ENCODE peak calls at places on chromosome 20, in seven cellular contexts. G is NCI-H2171; T is stimulated activated CD4-positive, alpha-beta T cell treated with anti-CD3 and anti-CD28 coated beads, Interleukin-12 subunit alpha, Interleukin-12 subunit beta, amount 100 ng/mL, for 4 hours; K is NCI-H69; X is left colon; F is fibroblast of the conjunctiva; J is tibial artery. R is an unnamed sample.
A peak's percentile ranks its signal among the peaks of the same experiment; 100 is the strongest.

GRCh38 chr20:44969320-44969879 is 3.1 kb downstream of the STK4 start:
- DNase-seq in K (no peak), F (no peak), T (no peak), G (no peak), J (no peak), X (no peak), R (no peak)

GRCh38 chr20:62858059-62858458 is 3.6 kb downstream of the TCFL5 start:
- DNase-seq in K (no peak), T (no peak), G (no peak), F (no peak), X (no peak), J (no peak), R (no peak)

GRCh38 chr20:48606117-48606840 is 221.5 kb downstream of the PREX1 start:
- DNase-seq in T (no peak), F (no peak), K (no peak), J (peak; percentile 35), G (no peak), X (no peak), R (no peak)

GRCh38 chr20:2946988-2947961 is 74.0 kb downstream of the PTPRA start:
- DNase-seq in T (no peak), G (no peak), X (no peak), J (no peak), K (peak; percentile 95), F (peak; percentile 4), R (no peak)

GRCh38 chr20:9359561-9360308 is 154.7 kb upstream of the LAMP5 start:
- DNase-seq in G (peak; percentile 44), J (no peak), X (peak; percentile 52), T (no peak), F (peak; percentile 67), K (peak; percentile 66), R (peak; percentile 72)

GRCh38 chr20:40993794-40994540 is 34.7 kb upstream of the TOP1 start:
- DNase-seq in X (no peak), K (peak; percentile 72), G (peak; percentile 81), T (no peak), F (no peak), J (no peak), R (no peak)

GRCh38 chr20:38450412-38450975 is 15.4 kb upstream of the SNHG17 start:
- DNase-seq in F (no peak), G (no peak), X (no peak), T (no peak), K (no peak), J (no peak), R (no peak)

GRCh38 chr20:47493175-47493953 is 8.3 kb upstream of the NCOA3 start:
- DNase-seq in X (peak; percentile 94), J (peak; percentile 94), G (peak; percentile 63), T (peak; percentile 60), K (peak; percentile 74), F (peak; percentile 75), R (peak; percentile 89)

GRCh38 chr20:6708010-6708409 is 59.5 kb upstream of the BMP2 start:
- DNase-seq in K (no peak), J (peak; percentile 69), F (no peak), G (no peak), X (peak; percentile 70), T (no peak), R (peak; percentile 84)

GRCh38 chr20:17910828-17911294 is 57.7 kb downstream of the SNX5 start:
- DNase-seq in G (no peak), X (no peak), F (peak; percentile 72), J (no peak), K (peak; percentile 42), T (no peak), R (no peak)

GRCh38 chr20:18749528-18749927 is 64.1 kb upstream of the SCP2D1 start:
- DNase-seq in T (no peak), K (no peak), X (no peak), J (no peak), G (no peak), F (no peak), R (no peak)